ENCODE peak calls at places on chromosomes 4 and X, in nine cellular contexts. T, U, Y, A, L, V, Z, J and F are unnamed samples.

GRCh38 chrX:71178908-71179307 is 34.3 kb downstream of the NLGN3 start:
- ATAC-seq in L (peak), T (no peak), U (no peak), J (no peak), V (no peak), A (no peak), Z (peak), Y (peak), F (peak)

GRCh38 chr4:182354106-182354505 is 110.9 kb downstream of the TENM3 start:
- ATAC-seq in V (no peak), T (no peak), A (no peak), Y (no peak), Z (no peak), J (no peak), L (no peak), U (no peak), F (no peak)

GRCh38 chr4:2256781-2257191 is 5.1 kb downstream of the MXD4 start:
- ATAC-seq in A (no peak), U (no peak), V (no peak), T (no peak), Y (no peak), Z (peak), J (no peak), L (no peak), F (no peak)

GRCh38 chr4:95507561-95507960 is 41.2 kb downstream of the UNC5C start:
- ATAC-seq in U (no peak), T (no peak), J (no peak), L (no peak), V (no peak), Z (no peak), A (no peak), Y (no peak), F (no peak)

GRCh38 chr4:165364452-165365080 is 14.2 kb upstream of the CPE start:
- ATAC-seq in V (no peak), A (no peak), T (no peak), L (no peak), J (no peak), Y (peak), Z (no peak), U (no peak), F (no peak)

GRCh38 chr4:26076000-26076587 is 162.1 kb downstream of the SMIM20 start:
- ATAC-seq in U (no peak), Z (no peak), A (peak), J (peak), T (peak), V (peak), Y (no peak), L (no peak), F (no peak)

GRCh38 chrX:7278356-7278755 is 130.4 kb upstream of the PUDP start:
- ATAC-seq in V (no peak), A (no peak), Z (no peak), J (no peak), T (no peak), U (no peak), Y (no peak), L (no peak), F (no peak)

GRCh38 chr4:2261853-2262144 is at the start of gene MXD4:
- ATAC-seq in V (peak), J (no peak), U (peak), A (peak), Z (no peak), T (no peak), L (peak), Y (no peak), F (no peak)

GRCh38 chr4:91840359-91840758 is 463.4 kb upstream of the GRID2 start:
- ATAC-seq in V (no peak), A (no peak), L (no peak), T (no peak), Z (peak), J (no peak), Y (no peak), U (no peak), F (no peak)

GRCh38 chrX:101391831-101392230 is 1.0 kb downstream of the RPL36A start:
- ATAC-seq in Z (no peak), Y (no peak), L (no peak), T (no peak), U (no peak), J (no peak), V (no peak), A (no peak), F (no peak)

GRCh38 chr4:40702800-40703151 is 47.0 kb upstream of the NSUN7 start:
- ATAC-seq in U (no peak), T (peak), Z (no peak), L (no peak), A (no peak), J (no peak), Y (no peak), V (peak), F (no peak)

GRCh38 chr4:128528793-128529553 is 241.4 kb upstream of the PGRMC2 start:
- ATAC-seq in L (peak), Y (no peak), U (no peak), T (no peak), A (no peak), V (no peak), Z (peak), J (peak), F (peak)

GRCh38 chr4:100170986-100171385 is 19.3 kb downstream of the DDIT4L start:
- ATAC-seq in V (no peak), L (no peak), J (no peak), A (no peak), U (no peak), Z (no peak), Y (no peak), T (no peak), F (no peak)

GRCh38 chr4:81335221-81335912 is 120.3 kb upstream of the PRKG2 start:
- ATAC-seq in Y (no peak), J (no peak), U (no peak), Z (no peak), L (no peak), T (no peak), A (no peak), V (no peak), F (no peak)

GRCh38 chrX:112691361-112691760 is 11.6 kb upstream of the LHFPL1 start:
- ATAC-seq in L (no peak), J (no peak), T (no peak), A (no peak), Z (no peak), Y (no peak), V (no peak), U (no peak), F (no peak)

GRCh38 chr4:119795986-119796578 is 167.5 kb upstream of the PDE5A start:
- ATAC-seq in Y (no peak), A (no peak), T (no peak), L (no peak), V (no peak), Z (no peak), U (no peak), J (no peak), F (no peak)

GRCh38 chr4:185779520-185779919 is 32.5 kb downstream of the SORBS2 start:
- ATAC-seq in J (no peak), Y (no peak), A (no peak), U (no peak), T (no peak), V (no peak), Z (no peak), L (no peak), F (no peak)

GRCh38 chr4:143667461-143667860 is 33.0 kb downstream of the FREM3 start:
- ATAC-seq in V (no peak), Z (peak), L (no peak), Y (no peak), A (no peak), J (no peak), T (no peak), U (no peak), F (peak)

GRCh38 chr4:10584042-10584441 is 100.5 kb downstream of the CLNK start:
- ATAC-seq in V (peak), U (no peak), Y (no peak), T (no peak), J (peak), A (no peak), L (peak), Z (peak), F (no peak)

GRCh38 chr4:57023104-57023503 is 44.4 kb downstream of the POLR2B start:
- ATAC-seq in L (no peak), Z (no peak), V (no peak), A (no peak), Y (no peak), T (no peak), J (no peak), U (no peak), F (no peak)

GRCh38 chr4:119498520-119498919 is 130.1 kb downstream of the PDE5A start:
- ATAC-seq in V (peak), L (peak), J (peak), Y (no peak), T (no peak), U (no peak), A (no peak), Z (peak), F (no peak)

GRCh38 chrX:153406011-153406410 is 4.9 kb upstream of the PNMA6E start:
- ATAC-seq in U (no peak), V (no peak), L (no peak), Z (no peak), J (no peak), T (no peak), Y (no peak), A (no peak), F (no peak)

GRCh38 chr4:70670332-70671014 is 4.2 kb upstream of the JCHAIN start:
- ATAC-seq in U (no peak), Z (no peak), A (no peak), Y (no peak), T (no peak), L (no peak), J (no peak), V (no peak), F (no peak)

GRCh38 chr4:95798727-95799126 is 41.2 kb upstream of the PDHA2 start:
- ATAC-seq in V (no peak), U (no peak), A (no peak), T (no peak), Y (no peak), L (no peak), J (no peak), Z (no peak), F (no peak)

GRCh38 chr4:99885063-99885664 is 9.1 kb downstream of the LAMTOR3 start:
- ATAC-seq in A (no peak), V (no peak), Z (peak), L (no peak), Y (peak), T (no peak), J (no peak), U (peak), F (peak)

GRCh38 chrX:41145920-41146608 is 60.8 kb downstream of the USP9X start:
- ATAC-seq in A (no peak), U (no peak), T (peak), L (no peak), J (no peak), V (no peak), Z (peak), Y (no peak), F (peak)

GRCh38 chr4:78379991-78380739 is 171.4 kb upstream of the ANXA3 start:
- ATAC-seq in Z (no peak), U (no peak), J (no peak), L (no peak), V (no peak), Y (no peak), T (no peak), A (no peak), F (peak)

GRCh38 chrX:41761702-41762101 is 37.7 kb downstream of the GPR82 start:
- ATAC-seq in A (no peak), J (no peak), T (no peak), L (no peak), Z (no peak), Y (no peak), U (no peak), V (no peak), F (no peak)

GRCh38 chrX:120726294-120726693 is 96.4 kb upstream of the C1GALT1C1 start:
- ATAC-seq in Y (no peak), T (no peak), A (no peak), Z (no peak), V (no peak), L (no peak), U (no peak), J (no peak), F (no peak)

GRCh38 chr4:95219109-95219508 is 329.7 kb downstream of the UNC5C start:
- ATAC-seq in J (no peak), U (no peak), T (no peak), V (no peak), Y (no peak), A (no peak), L (no peak), Z (no peak), F (peak)

GRCh38 chrX:130647468-130647867 is 245.7 kb downstream of the RBMX2 start:
- ATAC-seq in U (no peak), A (no peak), Z (no peak), J (no peak), Y (no peak), V (no peak), L (no peak), T (no peak), F (no peak)

GRCh38 chrX:20530319-20530979 is 263.7 kb upstream of the RPS6KA3 start:
- ATAC-seq in Z (peak), A (peak), V (no peak), Y (peak), J (no peak), L (no peak), T (no peak), U (no peak), F (peak)

GRCh38 chr4:119135721-119136121 is at the start of gene MYOZ2:
- ATAC-seq in A (no peak), V (no peak), J (peak), T (no peak), Y (no peak), L (no peak), Z (no peak), U (no peak), F (peak)

GRCh38 chr4:185457136-185457535 is 14.4 kb downstream of the CCDC110 start:
- ATAC-seq in L (peak), J (no peak), V (no peak), Z (peak), Y (peak), A (no peak), T (no peak), U (no peak), F (peak)